ENCODE peak calls at places on chromosomes 16 and 17, in nine cellular contexts. Y is Kasumi-1, Q is AG20443, B is nucleus accumbens, M is hypothalamus, Z is AG04449, X is dermis blood vessel endothelial cell, S is AG04450, D is progenitor cell of endocrine pancreas. V is an unnamed sample.

GRCh38 chr16:85888405-85889331 is 10.3 kb upstream of the IRF8 start:
- DNase-seq in Y (peak), Q (peak), B (no peak), M (no peak), Z (peak), X (peak), S (no peak), D (no peak), V (peak)

GRCh38 chr16:30666681-30667080 is 8.4 kb downstream of the FBRS start:
- DNase-seq in Y (no peak), Q (peak), B (no peak), M (no peak), Z (no peak), X (no peak), S (no peak), D (no peak), V (no peak)

GRCh38 chr17:78484300-78485159 is 92.7 kb downstream of the DNAH17 start:
- DNase-seq in Y (peak), Q (peak), B (peak), M (peak), Z (no peak), X (no peak), S (no peak), D (no peak), V (peak)

GRCh38 chr16:77711775-77712174 is 10.5 kb upstream of the NUDT7 start:
- DNase-seq in Y (no peak), Q (no peak), B (no peak), M (no peak), Z (no peak), X (no peak), S (no peak), D (no peak), V (no peak)

GRCh38 chr16:51540259-51540658 is 389.2 kb upstream of the SALL1 start:
- DNase-seq in Y (no peak), Q (peak), B (no peak), M (no peak), Z (no peak), X (peak), S (no peak), D (no peak), V (no peak)

GRCh38 chr16:56931253-56931768 is 631 bp upstream of the HERPUD1 start:
- DNase-seq in Y (peak), Q (no peak), B (no peak), M (no peak), Z (no peak), X (no peak), S (no peak), D (no peak), V (no peak)

GRCh38 chr17:58277726-58278595 is 2.8 kb downstream of the MPO start:
- DNase-seq in Y (no peak), Q (peak), B (no peak), M (no peak), Z (no peak), X (no peak), S (no peak), D (no peak), V (peak)

GRCh38 chr17:185445-186138 is 4.1 kb upstream of the DOC2B start:
- DNase-seq in Y (no peak), Q (no peak), B (no peak), M (no peak), Z (no peak), X (no peak), S (no peak), D (no peak), V (no peak)

GRCh38 chr16:15482068-15482747 is 47.8 kb downstream of the BMERB1 start:
- DNase-seq in Y (no peak), Q (peak), B (peak), M (peak), Z (peak), X (peak), S (peak), D (no peak), V (peak)

GRCh38 chr17:9023389-9024210 is 2.3 kb downstream of the NTN1 start:
- DNase-seq in Y (no peak), Q (no peak), B (no peak), M (no peak), Z (no peak), X (no peak), S (no peak), D (no peak), V (peak)

GRCh38 chr17:82440991-82441627 is 9.4 kb downstream of the CYBC1 start:
- DNase-seq in Y (no peak), Q (no peak), B (no peak), M (no peak), Z (no peak), X (no peak), S (no peak), D (no peak), V (no peak)

GRCh38 chr17:1793447-1793806 is 31.6 kb downstream of the SERPINF1 start:
- DNase-seq in Y (no peak), Q (no peak), B (no peak), M (no peak), Z (no peak), X (peak), S (no peak), D (no peak), V (no peak)

GRCh38 chr16:87582221-87582965 is 19.9 kb upstream of the JPH3 start:
- DNase-seq in Y (no peak), Q (peak), B (no peak), M (no peak), Z (no peak), X (no peak), S (no peak), D (no peak), V (no peak)

GRCh38 chr16:58077796-58078195 is 51.4 kb downstream of the CFAP20 start:
- DNase-seq in Y (no peak), Q (no peak), B (no peak), M (no peak), Z (no peak), X (no peak), S (no peak), D (no peak), V (no peak)

GRCh38 chr16:15487336-15488284 is 53.2 kb downstream of the BMERB1 start:
- DNase-seq in Y (no peak), Q (no peak), B (no peak), M (no peak), Z (no peak), X (no peak), S (no peak), D (no peak), V (peak)

GRCh38 chr17:4583796-4584124 is 569 bp upstream of the SMTNL2 start:
- DNase-seq in Y (peak), Q (no peak), B (no peak), M (no peak), Z (no peak), X (peak), S (no peak), D (no peak), V (peak)

GRCh38 chr17:49108318-49108717 is 24.3 kb upstream of the B4GALNT2 start:
- DNase-seq in Y (no peak), Q (peak), B (no peak), M (no peak), Z (peak), X (peak), S (peak), D (no peak), V (no peak)

GRCh38 chr17:32487460-32488176 is 825 bp downstream of the CDK5R1 start:
- DNase-seq in Y (no peak), Q (peak), B (no peak), M (peak), Z (no peak), X (peak), S (no peak), D (no peak), V (peak)

GRCh38 chr16:972316-973002 is 1.7 kb upstream of the LMF1 start:
- DNase-seq in Y (no peak), Q (no peak), B (peak), M (peak), Z (no peak), X (no peak), S (no peak), D (peak), V (no peak)

GRCh38 chr17:41796066-41796895 is 9.8 kb upstream of the JUP start:
- DNase-seq in Y (no peak), Q (no peak), B (no peak), M (no peak), Z (no peak), X (no peak), S (no peak), D (no peak), V (no peak)

GRCh38 chr16:72481419-72481818 is 309.5 kb upstream of the PMFBP1 start:
- DNase-seq in Y (no peak), Q (peak), B (no peak), M (no peak), Z (no peak), X (peak), S (no peak), D (no peak), V (no peak)

GRCh38 chr17:64457156-64457555 is 8.2 kb downstream of the MILR1 start:
- DNase-seq in Y (no peak), Q (no peak), B (no peak), M (no peak), Z (peak), X (no peak), S (no peak), D (no peak), V (no peak)

GRCh38 chr16:53726625-53727024 is 22.7 kb downstream of the FTO start:
- DNase-seq in Y (no peak), Q (no peak), B (no peak), M (no peak), Z (no peak), X (no peak), S (no peak), D (no peak), V (no peak)

GRCh38 chr16:58471209-58471975 is 28.6 kb upstream of the NDRG4 start:
- DNase-seq in Y (no peak), Q (no peak), B (no peak), M (no peak), Z (no peak), X (no peak), S (no peak), D (no peak), V (no peak)

GRCh38 chr16:77002644-77003043 is 188.3 kb upstream of the MON1B start:
- DNase-seq in Y (no peak), Q (no peak), B (no peak), M (no peak), Z (no peak), X (no peak), S (no peak), D (no peak), V (no peak)

GRCh38 chr16:47697826-47698225 is 236.7 kb downstream of the PHKB start:
- DNase-seq in Y (no peak), Q (no peak), B (no peak), M (no peak), Z (no peak), X (no peak), S (no peak), D (no peak), V (no peak)

GRCh38 chr17:78774456-78774855 is 7.6 kb downstream of the CYTH1 start:
- DNase-seq in Y (no peak), Q (no peak), B (no peak), M (no peak), Z (no peak), X (no peak), S (no peak), D (no peak), V (no peak)

GRCh38 chr17:38456031-38456815 is 28.0 kb downstream of the ARHGAP23 start:
- DNase-seq in Y (peak), Q (no peak), B (no peak), M (no peak), Z (no peak), X (peak), S (no peak), D (no peak), V (no peak)

GRCh38 chr17:45675012-45675411 is 109.1 kb upstream of the CRHR1 start:
- DNase-seq in Y (no peak), Q (no peak), B (no peak), M (no peak), Z (no peak), X (no peak), S (no peak), D (no peak), V (no peak)

GRCh38 chr17:27327871-27328270 is 34.0 kb downstream of the WSB1 start:
- DNase-seq in Y (no peak), Q (no peak), B (no peak), M (no peak), Z (no peak), X (no peak), S (no peak), D (no peak), V (no peak)

GRCh38 chr16:30592871-30593270 is 7.4 kb upstream of the ZNF785 start:
- DNase-seq in Y (no peak), Q (no peak), B (no peak), M (no peak), Z (no peak), X (no peak), S (no peak), D (no peak), V (no peak)

GRCh38 chr16:73066927-73067670 is 19.2 kb upstream of the ZFHX3 start:
- DNase-seq in Y (no peak), Q (no peak), B (no peak), M (no peak), Z (no peak), X (peak), S (no peak), D (no peak), V (no peak)

GRCh38 chr17:16361874-16362273 is 8.6 kb upstream of the CENPV start:
- DNase-seq in Y (no peak), Q (no peak), B (no peak), M (no peak), Z (no peak), X (no peak), S (no peak), D (no peak), V (no peak)

GRCh38 chr17:68981288-68981687 is 26.1 kb upstream of the ABCA8 start:
- DNase-seq in Y (no peak), Q (peak), B (no peak), M (no peak), Z (no peak), X (peak), S (peak), D (no peak), V (no peak)

GRCh38 chr17:27621557-27621956 is 9.4 kb upstream of the LGALS9 start:
- DNase-seq in Y (no peak), Q (no peak), B (peak), M (peak), Z (no peak), X (no peak), S (no peak), D (no peak), V (no peak)

GRCh38 chr17:82083533-82084359 is 14.3 kb downstream of the FASN start:
- DNase-seq in Y (no peak), Q (no peak), B (no peak), M (no peak), Z (no peak), X (no peak), S (no peak), D (no peak), V (no peak)

GRCh38 chr17:40501499-40501911 is at the start of gene TNS4:
- DNase-seq in Y (no peak), Q (no peak), B (no peak), M (no peak), Z (no peak), X (no peak), S (no peak), D (no peak), V (no peak)

V was measured in activated CD8-positive, alpha-beta memory T cell treated with anti-CD3 and anti-CD28 coated beads for 24 hours.